ENCODE peak calls at places on chromosomes 4 and X, in seven cellular contexts. One of them, this sample, is unnamed.

GRCh38 chrX:16678689-16679088 is 28.7 kb downstream of the S100G start:
- DNase-seq in HT-29: no peak
- DNase-seq in mesothelial cell of epicardium: no peak
- DNase-seq in neural progenitor cell: no peak
- DNase-seq in mesenchymal stem cell: no peak
- DNase-seq in adipocyte: no peak
- DNase-seq in ureter: no peak
- DNase-seq in this sample: no peak

GRCh38 chrX:1743105-1743504 is 128.2 kb downstream of the ASMT start:
- DNase-seq in neural progenitor cell: no peak
- DNase-seq in mesothelial cell of epicardium: no peak
- DNase-seq in mesenchymal stem cell: no peak
- DNase-seq in adipocyte: no peak
- DNase-seq in HT-29: no peak
- DNase-seq in ureter: no peak
- DNase-seq in this sample: no peak

GRCh38 chr4:107719211-107719926 is 665 bp downstream of the PAPSS1 start:
- DNase-seq in adipocyte: peak
- DNase-seq in neural progenitor cell: no peak
- DNase-seq in HT-29: peak
- DNase-seq in mesothelial cell of epicardium: no peak
- DNase-seq in ureter: no peak
- DNase-seq in mesenchymal stem cell: peak
- DNase-seq in this sample: peak

GRCh38 chr4:73870778-73871177 is 1.6 kb downstream of the CXCL1 start:
- DNase-seq in mesenchymal stem cell: peak
- DNase-seq in adipocyte: peak
- DNase-seq in neural progenitor cell: no peak
- DNase-seq in HT-29: no peak
- DNase-seq in ureter: no peak
- DNase-seq in mesothelial cell of epicardium: no peak
- DNase-seq in this sample: no peak

GRCh38 chrX:144896323-144896722 is 351.0 kb upstream of the SPANXN1 start:
- DNase-seq in neural progenitor cell: peak
- DNase-seq in adipocyte: no peak
- DNase-seq in HT-29: peak
- DNase-seq in mesothelial cell of epicardium: no peak
- DNase-seq in mesenchymal stem cell: peak
- DNase-seq in ureter: no peak
- DNase-seq in this sample: no peak

GRCh38 chrX:28787206-28787605 is 200.0 kb downstream of the IL1RAPL1 start:
- DNase-seq in neural progenitor cell: no peak
- DNase-seq in adipocyte: peak
- DNase-seq in HT-29: peak
- DNase-seq in mesothelial cell of epicardium: no peak
- DNase-seq in ureter: no peak
- DNase-seq in mesenchymal stem cell: peak
- DNase-seq in this sample: no peak

GRCh38 chr4:6540879-6541278 is 34.1 kb upstream of the MAN2B2 start:
- DNase-seq in ureter: no peak
- DNase-seq in neural progenitor cell: no peak
- DNase-seq in HT-29: no peak
- DNase-seq in mesenchymal stem cell: no peak
- DNase-seq in adipocyte: no peak
- DNase-seq in mesothelial cell of epicardium: no peak
- DNase-seq in this sample: no peak

GRCh38 chr4:98612318-98613250 is 45.8 kb downstream of the TSPAN5 start:
- DNase-seq in ureter: no peak
- DNase-seq in neural progenitor cell: peak
- DNase-seq in mesenchymal stem cell: no peak
- DNase-seq in HT-29: no peak
- DNase-seq in mesothelial cell of epicardium: no peak
- DNase-seq in adipocyte: no peak
- DNase-seq in this sample: no peak

GRCh38 chr4:159267023-159267939 is 164.4 kb downstream of the RAPGEF2 start:
- DNase-seq in mesenchymal stem cell: peak
- DNase-seq in adipocyte: peak
- DNase-seq in ureter: no peak
- DNase-seq in neural progenitor cell: peak
- DNase-seq in mesothelial cell of epicardium: no peak
- DNase-seq in HT-29: no peak
- DNase-seq in this sample: no peak

GRCh38 chrX:153733651-153734240 is 9.1 kb downstream of the ABCD1 start:
- DNase-seq in mesothelial cell of epicardium: no peak
- DNase-seq in adipocyte: no peak
- DNase-seq in neural progenitor cell: no peak
- DNase-seq in HT-29: no peak
- DNase-seq in ureter: no peak
- DNase-seq in mesenchymal stem cell: no peak
- DNase-seq in this sample: no peak

GRCh38 chr4:103478729-103479128 is 241.1 kb downstream of the TACR3 start:
- DNase-seq in mesothelial cell of epicardium: no peak
- DNase-seq in neural progenitor cell: no peak
- DNase-seq in adipocyte: peak
- DNase-seq in mesenchymal stem cell: no peak
- DNase-seq in ureter: no peak
- DNase-seq in HT-29: no peak
- DNase-seq in this sample: no peak

GRCh38 chrX:8813036-8813435 is 11.9 kb upstream of the FAM9A start:
- DNase-seq in ureter: no peak
- DNase-seq in neural progenitor cell: no peak
- DNase-seq in HT-29: no peak
- DNase-seq in adipocyte: no peak
- DNase-seq in mesothelial cell of epicardium: no peak
- DNase-seq in mesenchymal stem cell: no peak
- DNase-seq in this sample: no peak

GRCh38 chrX:117701050-117701449 is 415.6 kb downstream of the KLHL13 start:
- DNase-seq in mesenchymal stem cell: no peak
- DNase-seq in neural progenitor cell: no peak
- DNase-seq in HT-29: no peak
- DNase-seq in mesothelial cell of epicardium: no peak
- DNase-seq in ureter: no peak
- DNase-seq in adipocyte: no peak
- DNase-seq in this sample: no peak

GRCh38 chr4:37639551-37640293 is 46.5 kb downstream of the RELL1 start:
- DNase-seq in mesenchymal stem cell: no peak
- DNase-seq in neural progenitor cell: no peak
- DNase-seq in ureter: no peak
- DNase-seq in mesothelial cell of epicardium: no peak
- DNase-seq in HT-29: no peak
- DNase-seq in adipocyte: peak
- DNase-seq in this sample: no peak

GRCh38 chrX:13265549-13266132 is 54.2 kb downstream of the ATXN3L start:
- DNase-seq in mesenchymal stem cell: no peak
- DNase-seq in ureter: no peak
- DNase-seq in neural progenitor cell: no peak
- DNase-seq in mesothelial cell of epicardium: no peak
- DNase-seq in HT-29: no peak
- DNase-seq in adipocyte: no peak
- DNase-seq in this sample: no peak

GRCh38 chrX:136525738-136526606 is 6.0 kb upstream of the VGLL1 start:
- DNase-seq in neural progenitor cell: no peak
- DNase-seq in adipocyte: peak
- DNase-seq in ureter: peak
- DNase-seq in HT-29: peak
- DNase-seq in mesothelial cell of epicardium: no peak
- DNase-seq in mesenchymal stem cell: peak
- DNase-seq in this sample: no peak

GRCh38 chr4:845233-845835 is 19.4 kb upstream of the CPLX1 start:
- DNase-seq in neural progenitor cell: no peak
- DNase-seq in HT-29: no peak
- DNase-seq in mesothelial cell of epicardium: no peak
- DNase-seq in mesenchymal stem cell: peak
- DNase-seq in ureter: no peak
- DNase-seq in adipocyte: peak
- DNase-seq in this sample: no peak

GRCh38 chrX:135530097-135530496 is 9.6 kb downstream of the INTS6L start:
- DNase-seq in mesenchymal stem cell: no peak
- DNase-seq in HT-29: no peak
- DNase-seq in ureter: no peak
- DNase-seq in adipocyte: no peak
- DNase-seq in mesothelial cell of epicardium: no peak
- DNase-seq in neural progenitor cell: no peak
- DNase-seq in this sample: no peak

GRCh38 chrX:53714580-53715335 is 28.2 kb upstream of the HUWE1 start:
- DNase-seq in adipocyte: peak
- DNase-seq in ureter: peak
- DNase-seq in HT-29: peak
- DNase-seq in mesenchymal stem cell: no peak
- DNase-seq in neural progenitor cell: no peak
- DNase-seq in mesothelial cell of epicardium: no peak
- DNase-seq in this sample: no peak